ENCODE peak calls at places on chromosomes 1 and 21, in five cellular contexts. G is SK-N-SH, E is breast epithelium, C is Panc1, Q is HCT116. S is an unnamed sample.

GRCh38 chr1:158112994-158113758 is 67.5 kb upstream of the CD1D start:
- DNase-seq in G (peak), E (no peak), C (no peak), Q (no peak), S (no peak)

GRCh38 chr21:32888971-32889370 is 117.4 kb upstream of the PAXBP1 start:
- DNase-seq in G (no peak), E (no peak), C (no peak), Q (no peak), S (no peak)

GRCh38 chr1:16076003-16076870 is 2.8 kb upstream of the FAM131C start:
- DNase-seq in G (no peak), E (no peak), C (peak), Q (peak), S (no peak)

GRCh38 chr1:20348326-20348910 is 57.7 kb downstream of the VWA5B1 start:
- DNase-seq in G (no peak), E (no peak), C (no peak), Q (no peak), S (no peak)

GRCh38 chr1:63907051-63907450 is 133.2 kb downstream of the ROR1 start:
- DNase-seq in G (no peak), E (no peak), C (no peak), Q (no peak), S (no peak)

GRCh38 chr1:41045740-41046139 is 24.2 kb upstream of the SLFNL1 start:
- DNase-seq in G (no peak), E (peak), C (no peak), Q (no peak), S (no peak)

GRCh38 chr1:206518743-206519142 is 11.4 kb downstream of the RASSF5 start:
- DNase-seq in G (no peak), E (no peak), C (no peak), Q (no peak), S (no peak)

GRCh38 chr21:43902441-43902840 is 37.4 kb downstream of the AGPAT3 start:
- DNase-seq in G (no peak), E (no peak), C (no peak), Q (no peak), S (no peak)

GRCh38 chr1:229479660-229480399 is 28.3 kb downstream of the NUP133 start:
- DNase-seq in G (no peak), E (no peak), C (no peak), Q (no peak), S (peak)

GRCh38 chr1:924619-925323 is 1.0 kb downstream of the SAMD11 start:
- DNase-seq in G (peak), E (no peak), C (no peak), Q (no peak), S (no peak)

GRCh38 chr21:34154878-34155277 is 81.5 kb downstream of the MRPS6 start:
- DNase-seq in G (no peak), E (no peak), C (no peak), Q (no peak), S (no peak)

GRCh38 chr21:33247596-33247995 is 17.9 kb downstream of the IFNAR2 start:
- DNase-seq in G (no peak), E (no peak), C (no peak), Q (no peak), S (no peak)

GRCh38 chr1:190708418-190709057 is 230.9 kb upstream of the BRINP3 start:
- DNase-seq in G (no peak), E (no peak), C (no peak), Q (no peak), S (no peak)

GRCh38 chr1:68961143-68961542 is 464.3 kb upstream of the DEPDC1 start:
- DNase-seq in G (no peak), E (no peak), C (no peak), Q (no peak), S (no peak)

GRCh38 chr21:17758703-17759102 is 60.5 kb downstream of the C21orf91 start:
- DNase-seq in G (no peak), E (no peak), C (no peak), Q (no peak), S (no peak)

GRCh38 chr1:174815474-174815908 is 184.3 kb upstream of the CACYBP start:
- DNase-seq in G (no peak), E (no peak), C (no peak), Q (no peak), S (no peak)

GRCh38 chr1:23282967-23283366 is 61.1 kb downstream of the HNRNPR start:
- DNase-seq in G (no peak), E (no peak), C (no peak), Q (no peak), S (no peak)

GRCh38 chr21:42925114-42925907 is at the start of gene ERVH48-1:
- DNase-seq in G (no peak), E (no peak), C (no peak), Q (no peak), S (no peak)

GRCh38 chr21:46294647-46295176 is 8.6 kb downstream of the YBEY start:
- DNase-seq in G (peak), E (no peak), C (no peak), Q (no peak), S (no peak)

GRCh38 chr21:35075546-35075945 is 26.4 kb upstream of the RUNX1 start:
- DNase-seq in G (no peak), E (no peak), C (no peak), Q (no peak), S (no peak)

GRCh38 chr1:27301052-27301422 is 20.9 kb upstream of the TMEM222 start:
- DNase-seq in G (no peak), E (no peak), C (no peak), Q (no peak), S (no peak)

GRCh38 chr21:21624674-21625073 is 626.5 kb downstream of the NCAM2 start:
- DNase-seq in G (no peak), E (no peak), C (no peak), Q (no peak), S (no peak)

GRCh38 chr1:235130766-235131270 is 2.2 kb upstream of the TOMM20 start:
- DNase-seq in G (no peak), E (no peak), C (no peak), Q (no peak), S (no peak)

GRCh38 chr1:90154711-90155110 is 159.8 kb downstream of the ZNF326 start:
- DNase-seq in G (no peak), E (no peak), C (no peak), Q (no peak), S (no peak)

GRCh38 chr1:205913451-205914204 is 29.6 kb downstream of the SLC26A9 start:
- DNase-seq in G (peak), E (peak), C (no peak), Q (no peak), S (no peak)

GRCh38 chr1:7967651-7968050 is 6.1 kb downstream of the PARK7 start:
- DNase-seq in G (no peak), E (no peak), C (no peak), Q (no peak), S (no peak)

GRCh38 chr1:173122344-173122880 is 71.7 kb upstream of the TNFSF18 start:
- DNase-seq in G (no peak), E (no peak), C (no peak), Q (no peak), S (no peak)

GRCh38 chr1:173126421-173126820 is 75.7 kb upstream of the TNFSF18 start:
- DNase-seq in G (no peak), E (no peak), C (no peak), Q (no peak), S (no peak)

GRCh38 chr1:173127369-173128307 is 76.9 kb upstream of the TNFSF18 start:
- DNase-seq in G (no peak), E (no peak), C (no peak), Q (no peak), S (no peak)

GRCh38 chr1:173118404-173118803 is 67.7 kb upstream of the TNFSF18 start:
- DNase-seq in G (no peak), E (no peak), C (no peak), Q (no peak), S (no peak)

DNA sequence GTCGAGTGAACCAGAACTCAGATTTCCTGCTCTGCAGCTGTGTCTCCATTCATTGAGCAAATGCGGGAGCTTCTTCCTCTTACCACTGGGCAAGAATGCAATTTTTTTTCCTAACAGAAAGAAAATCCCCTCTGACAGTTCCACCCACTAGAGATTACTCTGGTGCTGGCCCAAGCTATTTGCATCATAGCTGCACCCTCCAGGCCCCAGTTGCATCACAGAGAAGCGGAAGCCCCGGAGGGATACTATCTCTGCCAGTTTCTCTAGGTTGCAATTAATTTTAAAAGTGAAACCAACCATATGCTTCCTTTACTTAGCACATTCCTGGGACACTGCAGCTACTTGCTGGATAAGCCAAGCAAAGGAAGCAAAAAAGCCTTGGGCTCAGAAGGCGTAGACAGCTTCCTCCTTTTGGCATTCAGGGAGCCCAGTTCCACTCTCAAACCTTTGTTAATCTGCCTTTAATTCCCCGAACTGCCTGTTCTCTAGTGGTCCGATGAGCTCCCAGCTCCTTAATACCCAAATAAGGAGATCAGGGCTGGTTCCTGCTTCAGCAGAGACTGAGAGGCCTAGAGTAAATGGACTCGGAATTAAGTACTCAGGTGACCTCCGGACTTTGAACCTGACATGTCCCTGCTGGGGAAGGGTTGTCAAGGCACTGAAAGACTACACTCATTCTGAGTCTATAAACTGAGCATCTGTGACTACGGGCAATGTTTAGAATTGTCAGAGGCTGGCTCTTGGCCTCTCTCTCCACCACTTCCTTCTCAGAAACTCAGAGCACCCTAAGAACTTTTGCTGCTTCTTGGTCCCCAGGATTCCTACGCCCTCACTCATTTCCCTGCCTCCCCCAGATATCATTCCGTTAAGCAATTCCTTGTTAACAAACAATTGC is 72.5 kb upstream of the TNFSF18 start:
- DNase-seq in G (peak), E (peak), C (peak), Q (no peak), S (peak)
- TF ChIP-seq POLR2AphosphoS5 in G (peak), E (peak), C (no peak), Q (no peak), S (no peak)

GRCh38 chr1:3407021-3407420 is 47.4 kb upstream of the ARHGEF16 start:
- DNase-seq in G (no peak), E (no peak), C (no peak), Q (no peak), S (no peak)
- TF ChIP-seq POLR2AphosphoS5 in G (no peak), E (no peak), C (no peak), Q (no peak), S (no peak)

GRCh38 chr1:225450491-225451191 is 22.8 kb upstream of the LBR start:
- DNase-seq in G (no peak), E (no peak), C (no peak), Q (no peak), S (no peak)
- TF ChIP-seq POLR2AphosphoS5 in G (no peak), E (no peak), C (no peak), Q (no peak), S (no peak)

GRCh38 chr1:182159443-182159842 is 97.9 kb upstream of the ZNF648 start:
- DNase-seq in G (no peak), E (no peak), C (no peak), Q (no peak), S (no peak)

GRCh38 chr1:182166321-182166720 is 104.8 kb upstream of the ZNF648 start:
- DNase-seq in G (no peak), E (no peak), C (no peak), Q (no peak), S (no peak)

GRCh38 chr1:182164273-182164672 is 102.8 kb upstream of the ZNF648 start:
- DNase-seq in G (no peak), E (no peak), C (no peak), Q (no peak), S (no peak)

GRCh38 chr1:182166750-182167149 is 105.2 kb upstream of the ZNF648 start:
- DNase-seq in G (no peak), E (no peak), C (no peak), Q (no peak), S (no peak)

DNA sequence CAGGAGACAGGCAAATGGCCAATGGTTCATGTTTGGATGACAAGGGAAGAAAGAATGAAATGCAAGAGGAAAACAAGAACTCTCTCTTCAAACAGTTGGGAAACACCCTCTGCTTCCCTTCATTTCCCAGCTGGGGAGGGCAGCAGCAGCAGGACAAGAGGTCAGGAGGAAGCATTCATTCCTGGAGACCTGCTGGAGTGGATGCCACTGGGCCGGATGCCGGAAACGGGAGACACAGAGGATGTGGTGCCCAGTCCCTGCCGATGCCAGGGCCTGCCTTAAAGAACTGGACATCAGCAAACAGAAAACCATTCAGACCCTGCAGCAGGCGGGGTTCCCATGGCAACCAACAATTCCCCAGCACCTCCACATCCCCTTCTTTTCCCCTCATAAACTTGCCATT is 102.3 kb upstream of the ZNF648 start:
- DNase-seq in G (no peak), E (no peak), C (no peak), Q (no peak), S (no peak)
- TF ChIP-seq POLR2AphosphoS5 in G (no peak), E (peak), C (no peak), Q (no peak), S (no peak)

GRCh38 chr1:212558665-212559480 is 49.7 kb upstream of the ATF3 start:
- DNase-seq in G (peak), E (peak), C (peak), Q (peak), S (peak)

GRCh38 chr1:212559929-212560328 is 48.6 kb upstream of the ATF3 start:
- DNase-seq in G (no peak), E (no peak), C (no peak), Q (no peak), S (no peak)

GRCh38 chr1:212560933-212561460 is 47.6 kb upstream of the ATF3 start:
- DNase-seq in G (no peak), E (no peak), C (no peak), Q (no peak), S (no peak)

GRCh38 chr1:212562771-212563170 is 45.8 kb upstream of the ATF3 start:
- DNase-seq in G (no peak), E (no peak), C (no peak), Q (no peak), S (no peak)

DNA sequence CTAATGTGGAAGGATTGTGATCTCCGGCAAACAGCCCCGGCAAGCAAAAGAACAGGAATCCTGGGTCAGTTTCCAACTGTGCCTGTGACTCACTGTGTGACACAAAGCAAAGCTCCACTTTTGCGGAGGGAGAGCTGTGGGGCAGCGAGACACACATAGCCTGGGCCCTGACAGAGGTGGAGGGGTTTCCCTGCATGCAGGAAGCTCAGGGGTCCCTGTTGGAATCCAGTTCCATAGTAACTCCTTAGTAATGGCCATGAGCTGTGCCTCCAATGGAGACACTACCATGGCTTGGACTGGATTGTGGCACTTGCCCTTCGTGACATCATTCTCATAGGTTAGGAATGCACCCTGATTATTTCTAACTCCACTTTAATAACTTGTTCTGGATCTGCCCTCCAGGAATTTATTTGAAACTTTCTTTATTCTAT is 47.0 kb upstream of the ATF3 start:
- DNase-seq in G (no peak), E (no peak), C (peak), Q (peak), S (no peak)
- TF ChIP-seq POLR2AphosphoS5 in G (no peak), E (no peak), C (no peak), Q (peak), S (no peak)

GRCh38 chr1:43786975-43787374 is 79.6 kb downstream of the ST3GAL3 start:
- DNase-seq in G (peak), E (no peak), C (no peak), Q (no peak), S (no peak)
- TF ChIP-seq POLR2AphosphoS5 in G (no peak), E (no peak), C (no peak), Q (no peak), S (no peak)

GRCh38 chr1:156104861-156105546 is 9.5 kb upstream of the LMNA start:
- DNase-seq in G (no peak), E (no peak), C (no peak), Q (no peak), S (no peak)
- TF ChIP-seq POLR2AphosphoS5 in G (no peak), E (no peak), C (no peak), Q (no peak), S (no peak)

GRCh38 chr1:202576816-202577215 is 133.4 kb downstream of the SYT2 start:
- DNase-seq in G (no peak), E (peak), C (no peak), Q (no peak), S (no peak)
- TF ChIP-seq POLR2AphosphoS5 in G (no peak), E (peak), C (no peak), Q (no peak), S (no peak)

S was measured in GM12892.